ENCODE peak calls at places on chromosomes 11 and 22, in four cellular contexts. E, K, H and Y are unnamed samples.

GRCh38 chr11:81744336-81745116 is 989.1 kb downstream of the FAM181B start:
- DNase-seq in E (no peak), K (no peak), H (no peak), Y (no peak)

GRCh38 chr11:82996966-82997606 is 74.6 kb downstream of the RAB30 start:
- DNase-seq in E (no peak), K (no peak), H (no peak), Y (no peak)

GRCh38 chr11:66674964-66675602 is 2.6 kb downstream of the RBM4B start:
- DNase-seq in E (no peak), K (no peak), H (no peak), Y (no peak)

GRCh38 chr11:26844963-26845362 is 123.1 kb upstream of the SLC5A12 start:
- DNase-seq in E (no peak), K (no peak), H (no peak), Y (no peak)

GRCh38 chr11:119460130-119460529 is 37.2 kb upstream of the THY1 start:
- DNase-seq in E (no peak), K (no peak), H (no peak), Y (no peak)

GRCh38 chr11:118705796-118706545 is 26.5 kb upstream of the TREH start:
- DNase-seq in E (no peak), K (no peak), H (peak), Y (no peak)

GRCh38 chr11:69799582-69799981 is 19.6 kb downstream of the FGF3 start:
- DNase-seq in E (no peak), K (peak), H (peak), Y (peak)

GRCh38 chr11:110182886-110183285 is 89.7 kb downstream of the ZC3H12C start:
- DNase-seq in E (no peak), K (no peak), H (no peak), Y (no peak)

GRCh38 chr11:78492973-78493372 is 75.4 kb upstream of the GAB2 start:
- DNase-seq in E (no peak), K (no peak), H (no peak), Y (no peak)

GRCh38 chr11:114044042-114044871 is 15.3 kb upstream of the ZBTB16 start:
- DNase-seq in E (no peak), K (no peak), H (no peak), Y (no peak)

GRCh38 chr11:13073119-13073981 is 64.2 kb downstream of the RASSF10 start:
- DNase-seq in E (no peak), K (no peak), H (no peak), Y (peak)

GRCh38 chr11:72229336-72229924 is 4.9 kb downstream of the INPPL1 start:
- DNase-seq in E (no peak), K (no peak), H (no peak), Y (no peak)

GRCh38 chr11:89458646-89459045 is 32.5 kb downstream of the NOX4 start:
- DNase-seq in E (no peak), K (no peak), H (no peak), Y (no peak)

GRCh38 chr22:49668402-49668801 is 159.3 kb downstream of the BRD1 start:
- DNase-seq in E (no peak), K (no peak), H (no peak), Y (no peak)

GRCh38 chr11:92697461-92698314 is 271.8 kb upstream of the MTNR1B start:
- DNase-seq in E (no peak), K (no peak), H (peak), Y (no peak)

GRCh38 chr11:67780056-67780455 is 105.6 kb upstream of the ALDH3B2 start:
- DNase-seq in E (no peak), K (no peak), H (no peak), Y (no peak)

GRCh38 chr11:101428918-101429317 is 154.9 kb downstream of the TRPC6 start:
- DNase-seq in E (no peak), K (no peak), H (no peak), Y (peak)

GRCh38 chr11:126607374-126607773 is 251.9 kb downstream of the ST3GAL4 start:
- DNase-seq in E (peak), K (peak), H (peak), Y (peak)

GRCh38 chr11:57294225-57295131 is 30.3 kb downstream of the TNKS1BP1 start:
- DNase-seq in E (no peak), K (no peak), H (no peak), Y (no peak)

GRCh38 chr11:86513746-86514373 is 139.2 kb downstream of the CCDC81 start:
- DNase-seq in E (no peak), K (no peak), H (no peak), Y (no peak)

GRCh38 chr11:64240467-64241174 is at the start of gene FKBP2:
- DNase-seq in E (peak), K (peak), H (peak), Y (peak)

GRCh38 chr11:69013009-69013951 is at the start of gene MRGPRF:
- DNase-seq in E (peak), K (peak), H (peak), Y (no peak)

GRCh38 chr11:62791501-62792192 is at the start of gene TMEM223:
- DNase-seq in E (peak), K (peak), H (peak), Y (peak)

GRCh38 chr11:66595245-66595904 is 2.4 kb downstream of the CCS start:
- DNase-seq in E (no peak), K (peak), H (no peak), Y (no peak)

GRCh38 chr11:27246925-27247324 is 116.1 kb downstream of the CCDC34 start:
- DNase-seq in E (no peak), K (no peak), H (no peak), Y (no peak)

GRCh38 chr11:45180888-45181594 is 34.6 kb downstream of the PRDM11 start:
- DNase-seq in E (no peak), K (peak), H (peak), Y (no peak)

DNA sequence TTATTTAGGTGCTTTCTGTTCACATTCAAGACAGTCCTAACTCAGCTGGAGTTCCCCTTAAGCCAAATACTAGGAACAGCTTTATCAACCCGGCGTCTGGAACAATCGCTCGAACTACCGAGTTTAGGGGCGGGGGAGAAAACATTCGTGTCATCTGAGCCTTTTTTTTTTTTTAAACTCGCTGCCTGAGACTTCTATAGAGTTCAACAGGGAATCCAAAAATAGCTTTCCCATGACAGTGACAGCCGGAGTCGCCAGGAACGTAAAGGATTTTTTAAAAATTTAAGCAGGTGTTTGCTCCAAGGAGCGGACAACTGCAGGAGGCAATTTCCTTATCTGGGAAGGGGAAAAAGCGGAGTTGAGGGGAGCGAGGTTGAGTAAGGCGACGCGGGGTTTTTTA is 807 bp downstream of the TRAF6 start:
- DNase-seq in E (no peak), K (peak), H (peak), Y (no peak)
- TF ChIP-seq FOXJ3 in E (no peak), K (no peak), H (no peak), Y (no peak)

GRCh38 chr22:44340271-44341239 is 27.8 kb upstream of the SHISAL1 start:
- DNase-seq in E (no peak), K (no peak), H (no peak), Y (no peak)
- TF ChIP-seq FOXJ3 in E (no peak), K (no peak), H (no peak), Y (no peak)

GRCh38 chr22:36235585-36235984 is 3.7 kb downstream of the APOL2 start:
- DNase-seq in E (no peak), K (no peak), H (no peak), Y (no peak)

GRCh38 chr22:36233796-36234195 is 5.5 kb downstream of the APOL2 start:
- DNase-seq in E (no peak), K (no peak), H (no peak), Y (no peak)

GRCh38 chr22:36234211-36234610 is 5.1 kb downstream of the APOL2 start:
- DNase-seq in E (no peak), K (no peak), H (no peak), Y (no peak)

GRCh38 chr22:36234919-36235318 is 4.4 kb downstream of the APOL2 start:
- DNase-seq in E (no peak), K (no peak), H (no peak), Y (no peak)

DNA sequence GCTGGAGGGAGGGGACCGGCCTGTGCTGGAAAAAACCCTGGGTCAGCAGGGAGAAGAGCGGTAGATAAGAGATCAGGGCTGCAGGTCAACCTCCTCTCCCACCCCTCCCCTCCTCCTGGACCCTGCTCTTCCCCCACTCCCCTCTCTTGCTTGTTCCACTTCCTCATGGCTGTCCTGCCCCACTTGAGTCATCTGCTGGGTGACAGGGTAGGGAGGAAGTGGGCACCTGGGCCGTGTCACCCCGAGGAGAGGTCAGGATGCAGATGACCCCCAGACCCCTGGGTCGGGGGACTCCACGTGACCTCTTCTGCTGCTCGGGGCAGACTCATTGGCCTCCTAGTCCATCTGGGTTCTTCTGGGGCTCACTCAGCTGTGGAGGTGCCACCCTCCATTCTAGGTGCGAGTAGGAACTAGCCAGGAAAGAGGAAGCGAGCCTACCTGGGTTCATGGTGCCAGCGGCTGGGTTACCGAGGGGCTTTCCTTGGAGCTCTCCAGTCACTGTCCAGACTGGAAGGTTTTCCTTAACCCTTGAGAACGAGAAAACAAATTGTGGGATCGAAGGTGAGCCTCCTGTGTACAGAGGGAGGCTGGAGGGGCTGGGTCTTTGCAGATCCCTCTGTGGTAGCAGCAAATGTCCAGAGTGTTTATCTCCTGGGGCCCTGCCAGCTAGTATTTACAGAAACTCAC is 6.5 kb downstream of the APOL2 start:
- DNase-seq in E (no peak), K (no peak), H (no peak), Y (no peak)
- TF ChIP-seq FOXJ3 in E (no peak), K (no peak), H (no peak), Y (no peak)

GRCh38 chr22:36220457-36220921 is 18.8 kb downstream of the APOL2 start:
- DNase-seq in E (no peak), K (no peak), H (no peak), Y (no peak)

GRCh38 chr22:36218648-36219047 is 17.0 kb upstream of the APOL4 start:
- DNase-seq in E (no peak), K (no peak), H (no peak), Y (no peak)

GRCh38 chr22:36212896-36213295 is 11.3 kb upstream of the APOL4 start:
- DNase-seq in E (no peak), K (no peak), H (no peak), Y (peak)

GRCh38 chr22:36213596-36213995 is 12.0 kb upstream of the APOL4 start:
- DNase-seq in E (no peak), K (no peak), H (no peak), Y (no peak)

GRCh38 chr22:36215976-36216375 is 14.4 kb upstream of the APOL4 start:
- DNase-seq in E (no peak), K (no peak), H (no peak), Y (no peak)
- TF ChIP-seq FOXJ3 in E (no peak), K (no peak), H (no peak), Y (no peak)

GRCh38 chr22:17303840-17304779 is 65.2 kb upstream of the CECR2 start:
- DNase-seq in E (no peak), K (peak), H (no peak), Y (no peak)
- TF ChIP-seq FOXJ3 in E (no peak), K (no peak), H (no peak), Y (no peak)

DNA sequence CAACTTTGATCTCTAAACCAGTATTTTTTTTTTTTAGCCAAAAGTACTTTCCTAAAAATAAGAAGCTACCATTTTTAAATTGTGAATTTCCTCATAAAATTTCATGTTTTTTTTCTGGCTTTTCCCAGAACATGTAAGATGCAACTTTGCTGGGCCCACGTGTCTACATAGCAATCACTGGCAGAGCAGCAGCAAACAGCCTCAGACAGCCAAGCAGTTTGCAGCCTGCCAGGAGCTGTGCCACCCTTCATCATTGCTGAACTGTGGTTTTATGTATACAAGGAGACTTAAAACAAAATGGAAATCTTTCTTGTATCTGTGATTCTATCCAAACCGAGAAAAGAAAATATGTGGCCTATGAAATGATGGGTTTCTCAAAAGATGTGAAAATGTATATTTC is 110.2 kb downstream of the GRIA4 start:
- DNase-seq in E (no peak), K (no peak), H (no peak), Y (no peak)
- TF ChIP-seq FOXJ3 in E (no peak), K (no peak), H (no peak), Y (no peak)

DNA sequence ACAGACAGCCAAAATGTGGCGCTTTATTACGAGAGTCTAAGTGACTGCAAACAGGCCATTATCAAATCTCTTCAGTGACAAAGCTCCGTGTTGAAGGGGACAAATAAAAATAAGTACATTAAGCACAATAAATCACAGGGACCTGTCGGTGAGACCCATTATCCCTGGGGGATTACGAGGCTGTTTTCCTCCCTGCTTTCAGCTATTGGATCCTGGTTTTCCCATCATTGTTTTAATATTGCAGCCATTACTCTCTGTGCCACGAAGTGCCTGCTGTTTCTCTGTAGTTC is 22.7 kb downstream of the LARGE1 start:
- DNase-seq in E (no peak), K (no peak), H (no peak), Y (no peak)
- TF ChIP-seq FOXJ3 in E (no peak), K (no peak), H (no peak), Y (no peak)

DNA sequence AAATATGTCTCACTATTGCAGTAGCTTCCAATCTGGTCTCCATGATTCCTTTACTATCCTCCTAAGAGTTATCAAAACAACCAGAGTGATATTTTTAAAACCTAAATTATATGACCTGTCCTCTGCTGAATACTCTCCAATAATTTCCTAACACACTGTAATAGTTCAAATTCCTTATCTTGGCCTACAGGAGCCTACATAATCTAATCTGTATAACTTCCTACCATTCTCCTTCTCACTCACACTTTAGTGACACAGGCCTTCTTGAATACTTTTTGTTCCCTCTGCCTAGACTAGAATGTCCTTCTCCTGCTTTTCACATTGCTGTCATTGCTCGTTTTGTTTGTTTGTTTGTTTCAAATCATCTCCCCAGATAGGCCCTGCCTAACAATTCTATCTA is 9.4 kb downstream of the FHIP1B start:
- DNase-seq in E (no peak), K (no peak), H (no peak), Y (no peak)
- TF ChIP-seq FOXJ3 in E (no peak), K (no peak), H (no peak), Y (no peak)